ENCODE peak calls at places on chromosome 11, in seven cellular contexts. W is transverse colon, Z is AG04450, R is astrocyte of the spinal cord, E is aorta, Y is GM23248, C is colonic mucosa. F is an unnamed sample.
A peak's percentile ranks its signal among the peaks of the same experiment; 100 is the strongest.

GRCh38 chr11:67304511-67305113 is 1.3 kb downstream of the SSH3 start:
- DNase-seq in W (peak; percentile 9), Z (no peak), R (no peak), E (peak; percentile 69), Y (no peak), C (peak; percentile 28), F (no peak)

GRCh38 chr11:100546714-100547113 is 140.4 kb upstream of the ARHGAP42 start:
- DNase-seq in W (peak; percentile 16), Z (no peak), R (peak; percentile 48), E (no peak), Y (peak; percentile 6), C (peak; percentile 23), F (peak; percentile 16)

GRCh38 chr11:105719073-105719846 is 109.4 kb downstream of the GRIA4 start:
- DNase-seq in W (no peak), Z (peak; percentile 10), R (peak; percentile 87), E (no peak), Y (no peak), C (no peak), F (no peak)

GRCh38 chr11:35598254-35599125 is 19.8 kb upstream of the FJX1 start:
- DNase-seq in W (no peak), Z (no peak), R (no peak), E (no peak), Y (no peak), C (no peak), F (no peak)

GRCh38 chr11:43756575-43756974 is 76.0 kb downstream of the HSD17B12 start:
- DNase-seq in W (no peak), Z (peak; percentile 33), R (peak; percentile 23), E (no peak), Y (peak; percentile 30), C (no peak), F (peak; percentile 32)

GRCh38 chr11:3104961-3105790 is 48.0 kb upstream of the CARS1 start:
- DNase-seq in W (no peak), Z (no peak), R (no peak), E (peak; percentile 57), Y (no peak), C (peak; percentile 9), F (no peak)

GRCh38 chr11:8283510-8284272 is 20.0 kb upstream of the LMO1 start:
- DNase-seq in W (no peak), Z (no peak), R (no peak), E (peak; percentile 67), Y (peak; percentile 16), C (peak; percentile 11), F (no peak)

GRCh38 chr11:32436751-32437405 is 1.5 kb upstream of the WT1 start:
- DNase-seq in W (no peak), Z (no peak), R (no peak), E (no peak), Y (no peak), C (no peak), F (no peak)

GRCh38 chr11:118641463-118642019 is 34.1 kb downstream of the PHLDB1 start:
- DNase-seq in W (peak; percentile 78), Z (no peak), R (no peak), E (no peak), Y (no peak), C (peak; percentile 80), F (no peak)

DNA sequence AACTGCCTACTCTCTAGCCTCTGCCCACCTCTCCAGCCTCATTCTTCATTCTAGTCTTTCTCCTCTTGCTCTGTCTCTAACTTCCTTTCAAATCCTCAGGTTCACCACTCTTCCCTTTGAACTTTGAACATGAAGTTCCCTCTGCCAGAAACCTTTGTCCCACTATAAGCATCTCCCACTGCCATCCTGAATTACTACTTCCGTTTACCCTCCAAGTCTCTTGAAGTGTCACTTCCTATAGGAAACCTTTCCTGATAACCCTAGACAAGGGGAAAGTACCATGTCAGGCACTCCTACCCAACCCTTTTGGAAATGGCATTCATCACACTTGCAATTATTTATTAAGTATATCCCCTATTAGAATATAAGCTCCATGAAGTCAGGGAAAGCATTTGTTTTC is 3.1 kb downstream of the RAB30 start:
- DNase-seq in W (no peak), Z (no peak), R (no peak), E (no peak), Y (no peak), C (no peak), F (no peak)
- H3K4me3 ChIP-seq in W (no peak overlapping the region), Z (no peak overlapping the region), R (no peak overlapping the region), E (no peak overlapping the region), Y (no peak overlapping the region), C (no peak overlapping the region), F (no peak overlapping the region)

GRCh38 chr11:62921201-62921572 is at the start of gene CHRM1:
- DNase-seq in W (peak; percentile 22), Z (no peak), R (no peak), E (peak; percentile 76), Y (no peak), C (peak; percentile 50), F (no peak)
- H3K4me3 ChIP-seq in W (no peak within 1 kb of the TSS), Z (no peak within 1 kb of the TSS), R (no peak within 1 kb of the TSS), E (no peak within 1 kb of the TSS), Y (no peak within 1 kb of the TSS), C (peak within 1 kb of the TSS; percentile 9), F (no peak within 1 kb of the TSS)

GRCh38 chr11:121807051-121807450 is 309.0 kb downstream of the BLID start:
- DNase-seq in W (no peak), Z (no peak), R (no peak), E (no peak), Y (no peak), C (no peak), F (no peak)

GRCh38 chr11:121814962-121815361 is 301.1 kb downstream of the BLID start:
- DNase-seq in W (no peak), Z (no peak), R (peak; percentile 10), E (no peak), Y (peak; percentile 89), C (no peak), F (no peak)

GRCh38 chr11:121808096-121808495 is 307.9 kb downstream of the BLID start:
- DNase-seq in W (no peak), Z (no peak), R (no peak), E (no peak), Y (no peak), C (no peak), F (no peak)

GRCh38 chr11:121810291-121810690 is 305.7 kb downstream of the BLID start:
- DNase-seq in W (no peak), Z (peak; percentile 34), R (peak; percentile 60), E (no peak), Y (peak; percentile 95), C (no peak), F (peak; percentile 34)
- H3K4me3 ChIP-seq in W (no peak overlapping the region), Z (peak overlapping the region; percentile 23), R (no peak overlapping the region), E (no peak overlapping the region), Y (peak overlapping the region; percentile 51), C (no peak overlapping the region), F (no peak overlapping the region)

GRCh38 chr11:112280268-112281126 is 19.8 kb upstream of the PLET1 start:
- DNase-seq in W (peak; percentile 66), Z (peak; percentile 63), R (peak; percentile 82), E (no peak), Y (peak; percentile 92), C (peak; percentile 77), F (peak; percentile 89)

GRCh38 chr11:112277937-112278336 is 17.3 kb upstream of the PLET1 start:
- DNase-seq in W (no peak), Z (no peak), R (no peak), E (no peak), Y (peak; percentile 48), C (no peak), F (peak; percentile 18)

GRCh38 chr11:112281776-112282175 is 21.1 kb upstream of the PLET1 start:
- DNase-seq in W (peak; percentile 42), Z (no peak), R (no peak), E (no peak), Y (no peak), C (peak; percentile 49), F (no peak)

GRCh38 chr11:112278803-112279202 is 18.1 kb upstream of the PLET1 start:
- DNase-seq in W (no peak), Z (no peak), R (no peak), E (no peak), Y (no peak), C (no peak), F (no peak)

DNA sequence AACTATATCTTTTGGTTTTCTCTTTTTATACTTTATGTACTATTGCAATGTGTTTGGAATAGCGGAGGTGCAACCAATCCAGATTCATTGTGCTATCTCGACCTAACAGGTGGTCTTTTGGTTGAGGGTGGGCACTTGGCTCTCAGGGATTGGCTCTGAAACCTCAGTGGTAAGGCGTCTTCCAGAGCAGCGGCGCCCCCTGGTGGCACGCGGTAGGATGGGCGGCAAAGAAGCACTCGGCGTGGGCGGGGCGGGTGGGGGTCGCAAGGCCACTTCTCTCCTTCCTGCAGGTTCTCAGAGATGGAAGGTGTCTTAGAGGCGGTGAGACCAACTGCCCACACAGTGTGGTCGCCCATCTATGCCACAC is 19.2 kb upstream of the PLET1 start:
- DNase-seq in W (peak; percentile 70), Z (no peak), R (peak; percentile 64), E (peak; percentile 93), Y (peak; percentile 69), C (peak; percentile 80), F (peak; percentile 62)
- H3K4me3 ChIP-seq in W (no peak overlapping the region), Z (peak overlapping the region; percentile 55), R (peak overlapping the region; percentile 44), E (peak overlapping the region; percentile 48), Y (peak overlapping the region; percentile 76), C (peak overlapping the region; percentile 40), F (peak overlapping the region; percentile 44)

DNA sequence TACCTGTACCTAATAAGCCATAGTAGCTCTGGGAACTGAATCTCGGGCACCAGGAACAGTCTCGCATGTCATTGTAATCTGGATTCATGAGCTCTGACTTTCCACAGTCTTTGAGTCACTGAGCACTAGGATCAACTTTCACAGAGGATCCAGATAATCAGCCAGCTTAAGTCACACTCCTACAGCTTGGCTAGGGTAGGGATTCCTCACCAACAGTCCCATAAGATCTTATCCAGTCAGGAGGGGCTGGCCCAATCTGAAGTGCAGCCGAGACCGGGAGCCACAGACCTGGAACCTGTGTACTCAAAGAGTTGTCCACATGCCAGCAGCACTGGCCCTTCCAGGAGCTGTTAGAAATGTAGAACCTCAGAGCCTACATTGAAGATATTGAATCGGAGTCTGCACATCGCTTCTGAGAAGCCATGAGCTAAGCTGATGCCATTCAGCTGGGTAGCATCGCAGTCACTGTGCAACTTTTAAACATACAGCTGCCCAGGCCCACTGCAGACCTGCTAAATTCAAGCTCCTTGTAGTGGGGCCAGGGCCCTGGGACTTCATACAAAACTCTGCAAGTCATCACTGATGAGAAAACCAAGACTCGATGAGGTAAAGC is 538.8 kb upstream of the B3GAT1 start:
- DNase-seq in W (no peak), Z (no peak), R (peak; percentile 62), E (no peak), Y (peak; percentile 73), C (no peak), F (peak; percentile 38)
- H3K4me3 ChIP-seq in W (no peak overlapping the region), Z (no peak overlapping the region), R (no peak overlapping the region), E (no peak overlapping the region), Y (peak overlapping the region; percentile 52), C (no peak overlapping the region), F (no peak overlapping the region)